ENCODE peak calls at places on chromosome 3, in ten cellular contexts. Q is IMR-90, T is transverse colon, M is lower leg skin, V is uterus, X is spleen, K is ovary, W is body of pancreas, A is breast epithelium, Y is right lobe of liver. D is an unnamed sample.
A peak's percentile ranks its signal among the peaks of the same experiment; 100 is the strongest.

GRCh38 chr3:47323431-47324277 is 40.9 kb downstream of the KLHL18 start:
- DNase-seq in Q (peak; percentile 35), T (no peak), M (peak; percentile 46), V (no peak), X (no peak), K (no peak), W (no peak), A (no peak), Y (peak; percentile 29), D (peak; percentile 48)

GRCh38 chr3:133886031-133886722 is 9.5 kb downstream of the RAB6B start:
- DNase-seq in Q (no peak), T (no peak), M (peak; percentile 64), V (no peak), X (no peak), K (no peak), W (no peak), A (no peak), Y (no peak), D (no peak)

GRCh38 chr3:106720510-106720909 is 656.7 kb upstream of the CCDC54 start:
- DNase-seq in Q (no peak), T (no peak), M (no peak), V (no peak), X (no peak), K (no peak), W (no peak), A (no peak), Y (no peak), D (no peak)

GRCh38 chr3:180538493-180538892 is 63.5 kb upstream of the TTC14 start:
- DNase-seq in Q (no peak), T (no peak), M (no peak), V (no peak), X (no peak), K (no peak), W (no peak), A (no peak), Y (no peak), D (no peak)

GRCh38 chr3:97510795-97511194 is 253.8 kb upstream of the ARL6 start:
- DNase-seq in Q (no peak), T (peak; percentile 16), M (no peak), V (no peak), X (no peak), K (no peak), W (no peak), A (no peak), Y (no peak), D (no peak)

GRCh38 chr3:58588030-58588614 is 10.9 kb upstream of the FAM107A start:
- DNase-seq in Q (peak; percentile 46), T (no peak), M (no peak), V (no peak), X (no peak), K (no peak), W (no peak), A (no peak), Y (no peak), D (peak; percentile 35)

GRCh38 chr3:194690501-194691372 is 5.1 kb downstream of the FAM43A start:
- DNase-seq in Q (peak; percentile 59), T (no peak), M (peak; percentile 48), V (peak; percentile 78), X (no peak), K (no peak), W (no peak), A (no peak), Y (no peak), D (no peak)

GRCh38 chr3:1092771-1093170 is at the start of gene CNTN6:
- DNase-seq in Q (no peak), T (no peak), M (no peak), V (no peak), X (no peak), K (no peak), W (no peak), A (no peak), Y (no peak), D (no peak)

GRCh38 chr3:64270143-64270542 is 44.9 kb upstream of the PRICKLE2 start:
- DNase-seq in Q (no peak), T (no peak), M (no peak), V (no peak), X (no peak), K (no peak), W (no peak), A (no peak), Y (no peak), D (no peak)

GRCh38 chr3:45365060-45365459 is 23.3 kb upstream of the LARS2 start:
- DNase-seq in Q (peak; percentile 61), T (no peak), M (no peak), V (no peak), X (no peak), K (no peak), W (no peak), A (no peak), Y (no peak), D (no peak)

GRCh38 chr3:6736781-6737180 is 124.1 kb upstream of the GRM7 start:
- DNase-seq in Q (no peak), T (no peak), M (no peak), V (no peak), X (no peak), K (no peak), W (no peak), A (no peak), Y (no peak), D (no peak)

GRCh38 chr3:143657391-143657790 is 190.9 kb downstream of the SLC9A9 start:
- DNase-seq in Q (no peak), T (no peak), M (no peak), V (no peak), X (no peak), K (no peak), W (no peak), A (no peak), Y (no peak), D (no peak)

GRCh38 chr3:170044795-170045244 is 7.0 kb downstream of the GPR160 start:
- DNase-seq in Q (no peak), T (peak; percentile 49), M (no peak), V (no peak), X (peak; percentile 72), K (no peak), W (no peak), A (no peak), Y (no peak), D (no peak)

GRCh38 chr3:190384241-190384863 is 3.6 kb upstream of the CLDN16 start:
- DNase-seq in Q (peak; percentile 69), T (peak; percentile 46), M (no peak), V (no peak), X (no peak), K (no peak), W (peak; percentile 44), A (no peak), Y (peak; percentile 78), D (no peak)

GRCh38 chr3:65846936-65847335 is 191.8 kb downstream of the MAGI1 start:
- DNase-seq in Q (peak; percentile 24), T (no peak), M (no peak), V (no peak), X (no peak), K (no peak), W (no peak), A (no peak), Y (no peak), D (no peak)

GRCh38 chr3:196048922-196049566 is 32.8 kb downstream of the TFRC start:
- DNase-seq in Q (no peak), T (no peak), M (no peak), V (no peak), X (no peak), K (no peak), W (no peak), A (no peak), Y (no peak), D (no peak)

GRCh38 chr3:196050597-196050996 is 31.3 kb downstream of the TFRC start:
- DNase-seq in Q (no peak), T (no peak), M (no peak), V (no peak), X (no peak), K (no peak), W (no peak), A (no peak), Y (no peak), D (no peak)

GRCh38 chr3:196049567-196050122 is 32.2 kb downstream of the TFRC start:
- DNase-seq in Q (no peak), T (no peak), M (no peak), V (no peak), X (no peak), K (no peak), W (no peak), A (no peak), Y (no peak), D (no peak)

GRCh38 chr3:196053487-196053886 is 28.4 kb downstream of the TFRC start:
- DNase-seq in Q (no peak), T (no peak), M (no peak), V (no peak), X (no peak), K (no peak), W (no peak), A (no peak), Y (no peak), D (no peak)

GRCh38 chr3:196051336-196052076 is 30.4 kb downstream of the TFRC start:
- DNase-seq in Q (no peak), T (no peak), M (no peak), V (no peak), X (no peak), K (no peak), W (no peak), A (no peak), Y (no peak), D (no peak)
- TF ChIP-seq POLR2A in Q (no peak), T (no peak), M (no peak), V (no peak), X (no peak), K (no peak), W (no peak), A (no peak), Y (no peak), D (no peak)

GRCh38 chr3:83233715-83234114 is 1472.3 kb upstream of the GBE1 start:
- DNase-seq in Q (no peak), T (no peak), M (no peak), V (no peak), X (no peak), K (no peak), W (no peak), A (no peak), Y (no peak), D (no peak)
- TF ChIP-seq POLR2A in Q (no peak), T (no peak), M (no peak), V (no peak), X (no peak), K (no peak), W (no peak), A (no peak), Y (no peak), D (no peak)

GRCh38 chr3:149909923-149910322 is 60.8 kb downstream of the PFN2 start:
- DNase-seq in Q (no peak), T (no peak), M (no peak), V (no peak), X (no peak), K (no peak), W (no peak), A (no peak), Y (no peak), D (no peak)
- TF ChIP-seq POLR2A in Q (no peak), T (no peak), M (no peak), V (no peak), X (no peak), K (no peak), W (no peak), A (no peak), Y (no peak), D (no peak)

DNA sequence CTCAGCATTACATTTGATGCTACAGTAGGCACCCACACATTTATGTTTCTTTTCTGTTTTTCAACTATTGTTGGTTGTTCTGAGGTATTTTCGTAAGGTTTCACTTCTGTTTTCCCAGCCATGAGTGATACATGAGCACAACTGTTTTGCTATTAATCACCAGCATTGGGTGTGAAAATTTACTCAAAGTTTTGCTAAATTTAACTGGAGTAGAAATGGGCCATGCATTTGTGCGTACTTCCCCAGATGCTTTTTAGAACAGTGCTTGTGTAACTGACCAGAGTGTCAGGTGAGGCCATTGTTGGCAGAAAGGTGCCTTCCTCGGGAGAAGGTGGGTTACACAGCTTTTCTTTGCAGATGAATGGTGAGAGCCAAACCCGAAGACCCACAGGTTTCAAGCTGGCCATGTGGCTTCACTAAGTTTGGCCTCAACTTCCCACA is 70.4 kb downstream of the ST6GAL1 start:
- DNase-seq in Q (no peak), T (peak; percentile 33), M (peak; percentile 68), V (no peak), X (no peak), K (no peak), W (no peak), A (no peak), Y (no peak), D (no peak)
- TF ChIP-seq POLR2A in Q (no peak), T (no peak), M (no peak), V (no peak), X (no peak), K (no peak), W (no peak), A (no peak), Y (no peak), D (no peak)